ENCODE peak calls at places on chromosomes 13 and 19, in six cellular contexts. F, Q, J, H, M and X are unnamed samples.

GRCh38 chr13:91399189-91400093 is 1.0 kb downstream of the GPC5 start:
- DNase-seq in F (no peak), Q (no peak), J (no peak), H (no peak), M (peak), X (no peak)

GRCh38 chr13:27461940-27462584 is 11.7 kb upstream of the MTIF3 start:
- DNase-seq in F (no peak), Q (no peak), J (no peak), H (no peak), M (no peak), X (no peak)

GRCh38 chr19:16078759-16079707 is 2.7 kb downstream of the TPM4 start:
- DNase-seq in F (peak), Q (peak), J (no peak), H (no peak), M (peak), X (peak)

GRCh38 chr13:108682714-108683113 is 53.3 kb downstream of the MYO16 start:
- DNase-seq in F (no peak), Q (no peak), J (no peak), H (no peak), M (no peak), X (no peak)

GRCh38 chr19:35959040-35959967 is 23.1 kb downstream of the LRFN3 start:
- DNase-seq in F (no peak), Q (peak), J (peak), H (peak), M (peak), X (no peak)

GRCh38 chr13:50613356-50613831 is 230.1 kb downstream of the DLEU7 start:
- DNase-seq in F (no peak), Q (no peak), J (no peak), H (no peak), M (no peak), X (no peak)

GRCh38 chr13:62293081-62293480 is 877.4 kb upstream of the PCDH20 start:
- DNase-seq in F (no peak), Q (no peak), J (no peak), H (no peak), M (no peak), X (peak)

GRCh38 chr19:32404939-32405430 is 585 bp upstream of the DPY19L3 start:
- DNase-seq in F (no peak), Q (peak), J (peak), H (peak), M (peak), X (peak)

GRCh38 chr19:11251650-11252314 is 10.5 kb downstream of the DOCK6 start:
- DNase-seq in F (no peak), Q (no peak), J (no peak), H (no peak), M (no peak), X (no peak)

GRCh38 chr19:38838986-38839761 is 7.6 kb upstream of the ECH1 start:
- DNase-seq in F (no peak), Q (peak), J (no peak), H (no peak), M (no peak), X (no peak)

GRCh38 chr13:97319088-97319487 is 97.0 kb downstream of the MBNL2 start:
- DNase-seq in F (no peak), Q (peak), J (no peak), H (no peak), M (no peak), X (no peak)

GRCh38 chr19:17339088-17339741 is 1.9 kb downstream of the GTPBP3 start:
- DNase-seq in F (no peak), Q (no peak), J (no peak), H (no peak), M (peak), X (no peak)

GRCh38 chr19:40221858-40222619 is 3.9 kb upstream of the TTC9B start:
- DNase-seq in F (peak), Q (peak), J (peak), H (peak), M (peak), X (peak)

GRCh38 chr13:32426981-32427851 is 714 bp downstream of the N4BP2L1 start:
- DNase-seq in F (peak), Q (peak), J (peak), H (peak), M (peak), X (no peak)

GRCh38 chr19:49852631-49853126 is 1.7 kb downstream of the PTOV1 start:
- DNase-seq in F (no peak), Q (no peak), J (no peak), H (no peak), M (no peak), X (no peak)

GRCh38 chr13:38849316-38849715 is 141.3 kb downstream of the STOML3 start:
- DNase-seq in F (no peak), Q (no peak), J (no peak), H (no peak), M (no peak), X (no peak)

GRCh38 chr19:47070756-47071155 is 22.3 kb upstream of the TMEM160 start:
- DNase-seq in F (no peak), Q (no peak), J (no peak), H (no peak), M (no peak), X (no peak)

GRCh38 chr19:1322198-1322981 is 36.7 kb downstream of the EFNA2 start:
- DNase-seq in F (no peak), Q (no peak), J (no peak), H (no peak), M (no peak), X (no peak)

GRCh38 chr13:31485183-31485582 is 254.1 kb upstream of the RXFP2 start:
- DNase-seq in F (no peak), Q (no peak), J (no peak), H (peak), M (no peak), X (peak)

GRCh38 chr19:34134190-34135032 is 37.9 kb upstream of the LSM14A start:
- DNase-seq in F (peak), Q (peak), J (peak), H (peak), M (peak), X (peak)

GRCh38 chr13:40779796-40780285 is 8.9 kb upstream of the MRPS31 start:
- DNase-seq in F (no peak), Q (no peak), J (no peak), H (no peak), M (no peak), X (no peak)

GRCh38 chr13:32309812-32310706 is 5.1 kb downstream of the ZAR1L start:
- DNase-seq in F (peak), Q (no peak), J (no peak), H (peak), M (no peak), X (peak)